ENCODE peak calls at places on chromosome 15, in ten cellular contexts. G is cardiac muscle cell; Q is skeletal muscle cell; K is AG08396; F is pancreas; U is stimulated activated naive CD8-positive, alpha-beta T cell treated with anti-CD3 and anti-CD28 coated beads, Interleukin-15, Interleukin-2, amounts not matched to agents 100 U/mL and 50 U/mL, for 24 hours; T is non-pigmented ciliary epithelial cell; H is SK-N-SH; N is breast epithelium; A is glutamatergic neuron. B is an unnamed sample.

GRCh38 chr15:63379492-63380150 is 2.0 kb downstream of the CA12 start:
- DNase-seq in G (no peak), Q (no peak), K (no peak), F (no peak), U (no peak), T (no peak), H (no peak), N (no peak), A (no peak), B (no peak)

GRCh38 chr15:37698679-37699078 is 235.8 kb upstream of the TMCO5A start:
- DNase-seq in G (peak), Q (no peak), K (no peak), F (no peak), U (no peak), T (no peak), H (no peak), N (no peak), A (no peak), B (no peak)

GRCh38 chr15:41629436-41629835 is 30.8 kb upstream of the MGA start:
- DNase-seq in G (no peak), Q (no peak), K (no peak), F (no peak), U (no peak), T (no peak), H (no peak), N (no peak), A (no peak), B (no peak)

GRCh38 chr15:81239190-81239589 is 42.5 kb downstream of the IL16 start:
- DNase-seq in G (peak), Q (peak), K (no peak), F (no peak), U (no peak), T (no peak), H (no peak), N (no peak), A (no peak), B (no peak)

GRCh38 chr15:40063563-40064011 is 24.6 kb upstream of the SRP14 start:
- DNase-seq in G (no peak), Q (peak), K (peak), F (no peak), U (no peak), T (no peak), H (no peak), N (no peak), A (no peak), B (no peak)

GRCh38 chr15:88382482-88382983 is 84.7 kb downstream of the MRPL46 start:
- DNase-seq in G (no peak), Q (no peak), K (no peak), F (peak), U (no peak), T (no peak), H (peak), N (no peak), A (no peak), B (no peak)

GRCh38 chr15:52289629-52290081 is 5.9 kb downstream of the MYO5C start:
- DNase-seq in G (no peak), Q (no peak), K (no peak), F (no peak), U (no peak), T (no peak), H (no peak), N (no peak), A (no peak), B (no peak)

GRCh38 chr15:38224486-38224885 is 28.1 kb upstream of the SPRED1 start:
- DNase-seq in G (no peak), Q (no peak), K (no peak), F (no peak), U (no peak), T (no peak), H (no peak), N (no peak), A (no peak), B (no peak)

GRCh38 chr15:78004919-78005634 is 72.4 kb downstream of the TBC1D2B start:
- DNase-seq in G (peak), Q (peak), K (peak), F (peak), U (no peak), T (peak), H (peak), N (no peak), A (no peak), B (no peak)

GRCh38 chr15:60526127-60526616 is 47.2 kb upstream of the ICE2 start:
- DNase-seq in G (no peak), Q (peak), K (no peak), F (peak), U (no peak), T (no peak), H (peak), N (no peak), A (no peak), B (no peak)

GRCh38 chr15:94829887-94830884 is 598.8 kb downstream of the MCTP2 start:
- DNase-seq in G (no peak), Q (no peak), K (no peak), F (no peak), U (no peak), T (no peak), H (no peak), N (no peak), A (no peak), B (no peak)

GRCh38 chr15:59366368-59367021 is 6.2 kb downstream of the MYO1E start:
- DNase-seq in G (no peak), Q (no peak), K (no peak), F (no peak), U (no peak), T (no peak), H (no peak), N (no peak), A (no peak), B (no peak)

B was measured in Caco-2.